ENCODE peak calls at places on chromosomes 12 and 14, in four cellular contexts. One of them, this sample, is unnamed.

GRCh38 chr14:21087294-21088091 is 11.0 kb downstream of the ZNF219 start:
- DNase-seq in WTC11: peak; percentile 34
- DNase-seq in HepG2: no peak
- DNase-seq in K562: no peak
- DNase-seq in this sample: no peak

GRCh38 chr12:95634622-95635621 is 83.6 kb upstream of the USP44 start:
- DNase-seq in K562: no peak
- DNase-seq in WTC11: no peak
- DNase-seq in HepG2: peak; percentile 82
- DNase-seq in this sample: no peak

GRCh38 chr14:65177551-65177950 is 75.2 kb upstream of the MAX start:
- DNase-seq in WTC11: no peak
- DNase-seq in K562: no peak
- DNase-seq in HepG2: no peak
- DNase-seq in this sample: no peak

GRCh38 chr12:30928356-30929264 is 2.1 kb downstream of the TSPAN11 start:
- DNase-seq in K562: no peak
- DNase-seq in HepG2: no peak
- DNase-seq in WTC11: no peak
- DNase-seq in this sample: no peak

GRCh38 chr14:20657216-20658211 is 16.0 kb upstream of the OR6S1 start:
- DNase-seq in WTC11: peak; percentile 90
- DNase-seq in HepG2: peak; percentile 56
- DNase-seq in K562: peak; percentile 54
- DNase-seq in this sample: peak; percentile 76

GRCh38 chr14:69464829-69465228 is 19.7 kb upstream of the PLEKHD1 start:
- DNase-seq in HepG2: no peak
- DNase-seq in WTC11: no peak
- DNase-seq in K562: no peak
- DNase-seq in this sample: no peak

GRCh38 chr12:94336201-94336915 is 123.3 kb downstream of the CEP83 start:
- DNase-seq in HepG2: no peak
- DNase-seq in WTC11: no peak
- DNase-seq in K562: no peak
- DNase-seq in this sample: no peak

GRCh38 chr12:64840949-64841717 is 16.7 kb downstream of the TBC1D30 start:
- DNase-seq in K562: no peak
- DNase-seq in WTC11: no peak
- DNase-seq in HepG2: no peak
- DNase-seq in this sample: no peak

GRCh38 chr12:60421741-60422140 is 825.9 kb downstream of the SLC16A7 start:
- DNase-seq in WTC11: no peak
- DNase-seq in K562: no peak
- DNase-seq in HepG2: no peak
- DNase-seq in this sample: no peak

GRCh38 chr14:104656014-104656714 is 33.3 kb upstream of the INF2 start:
- DNase-seq in WTC11: no peak
- DNase-seq in HepG2: no peak
- DNase-seq in K562: no peak
- DNase-seq in this sample: no peak

GRCh38 chr14:92950773-92951172 is 27.8 kb downstream of the CHGA start:
- DNase-seq in WTC11: no peak
- DNase-seq in HepG2: no peak
- DNase-seq in K562: no peak
- DNase-seq in this sample: no peak

GRCh38 chr12:122571821-122572220 is 44.8 kb downstream of the KNTC1 start:
- DNase-seq in K562: no peak
- DNase-seq in WTC11: no peak
- DNase-seq in HepG2: no peak
- DNase-seq in this sample: no peak

GRCh38 chr12:10939163-10939562 is at the start of gene TAS2R14:
- DNase-seq in HepG2: no peak
- DNase-seq in WTC11: no peak
- DNase-seq in K562: no peak
- DNase-seq in this sample: no peak

GRCh38 chr14:24013654-24014514 is 25.2 kb downstream of the DHRS4L2 start:
- DNase-seq in HepG2: peak; percentile 92
- DNase-seq in WTC11: peak; percentile 28
- DNase-seq in K562: peak; percentile 69
- DNase-seq in this sample: peak; percentile 71

GRCh38 chr12:90905691-90906370 is 49.1 kb downstream of the CCER1 start:
- DNase-seq in WTC11: no peak
- DNase-seq in HepG2: no peak
- DNase-seq in K562: no peak
- DNase-seq in this sample: no peak
- TF ChIP-seq ELF4 in WTC11: no peak
- TF ChIP-seq ELF4 in HepG2: no peak
- TF ChIP-seq ELF4 in K562: no peak
- TF ChIP-seq ELF4 in this sample: no peak

GRCh38 chr12:120783197-120783596 is 57.6 kb downstream of the ACADS start:
- DNase-seq in K562: no peak
- DNase-seq in HepG2: peak; percentile 29
- DNase-seq in WTC11: no peak
- DNase-seq in this sample: no peak
- TF ChIP-seq ELF4 in K562: no peak
- TF ChIP-seq ELF4 in HepG2: no peak
- TF ChIP-seq ELF4 in WTC11: no peak
- TF ChIP-seq ELF4 in this sample: no peak

GRCh38 chr14:51544426-51544825 is 107.3 kb upstream of the FRMD6 start:
- DNase-seq in WTC11: no peak
- DNase-seq in K562: no peak
- DNase-seq in HepG2: no peak
- DNase-seq in this sample: no peak

GRCh38 chr14:51546099-51546498 is 105.6 kb upstream of the FRMD6 start:
- DNase-seq in K562: no peak
- DNase-seq in WTC11: no peak
- DNase-seq in HepG2: no peak
- DNase-seq in this sample: no peak

GRCh38 chr14:51544901-51545300 is 106.8 kb upstream of the FRMD6 start:
- DNase-seq in WTC11: no peak
- DNase-seq in HepG2: no peak
- DNase-seq in K562: no peak
- DNase-seq in this sample: no peak

GRCh38 chr14:51546603-51547258 is 105.0 kb upstream of the FRMD6 start:
- DNase-seq in HepG2: no peak
- DNase-seq in WTC11: no peak
- DNase-seq in K562: no peak
- DNase-seq in this sample: peak; percentile 42

GRCh38 chr14:51545396-51545795 is 106.3 kb upstream of the FRMD6 start:
- DNase-seq in K562: no peak
- DNase-seq in HepG2: no peak
- DNase-seq in WTC11: no peak
- DNase-seq in this sample: no peak
- TF ChIP-seq ELF4 in K562: no peak
- TF ChIP-seq ELF4 in HepG2: no peak
- TF ChIP-seq ELF4 in WTC11: no peak
- TF ChIP-seq ELF4 in this sample: no peak

DNA sequence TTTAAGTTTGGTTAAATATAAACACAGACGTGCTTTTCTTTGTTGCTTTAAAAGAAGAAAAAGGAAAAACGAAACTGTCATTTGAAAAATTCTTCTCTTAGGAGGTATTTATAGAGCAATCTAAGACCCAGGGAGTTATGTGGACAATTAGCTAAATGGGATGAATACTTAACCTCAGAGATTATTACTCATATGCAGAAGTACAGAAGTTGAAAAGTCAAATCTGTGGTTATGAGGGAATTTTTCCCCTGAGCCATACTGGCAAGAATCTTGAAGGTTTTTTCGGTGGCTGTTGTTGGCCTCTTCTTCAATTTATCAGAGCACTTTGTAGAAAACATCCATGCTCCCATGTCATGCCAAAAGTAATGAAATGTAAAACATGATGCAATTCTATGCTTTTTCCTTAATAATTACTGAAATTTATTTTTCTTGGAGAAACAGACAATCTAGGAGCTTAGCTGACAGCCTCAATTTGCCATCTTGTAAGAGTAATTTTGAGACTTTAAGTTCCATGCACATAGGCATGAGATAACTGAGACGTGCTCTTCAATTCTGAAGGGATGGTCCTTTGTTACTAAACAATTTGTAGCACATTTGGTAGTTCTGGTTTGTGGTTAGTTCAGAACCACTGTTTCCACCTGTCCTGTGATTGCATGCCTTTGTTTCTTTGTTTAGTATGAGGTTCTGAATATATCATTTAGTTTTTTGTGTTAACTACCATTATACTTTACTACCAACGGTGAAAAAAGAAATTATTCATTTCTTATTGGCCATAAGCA is 126.6 kb downstream of the BCAT1 start:
- DNase-seq in HepG2: no peak
- DNase-seq in K562: no peak
- DNase-seq in WTC11: no peak
- DNase-seq in this sample: no peak
- TF ChIP-seq ELF4 in HepG2: no peak
- TF ChIP-seq ELF4 in K562: no peak
- TF ChIP-seq ELF4 in WTC11: no peak
- TF ChIP-seq ELF4 in this sample: no peak

DNA sequence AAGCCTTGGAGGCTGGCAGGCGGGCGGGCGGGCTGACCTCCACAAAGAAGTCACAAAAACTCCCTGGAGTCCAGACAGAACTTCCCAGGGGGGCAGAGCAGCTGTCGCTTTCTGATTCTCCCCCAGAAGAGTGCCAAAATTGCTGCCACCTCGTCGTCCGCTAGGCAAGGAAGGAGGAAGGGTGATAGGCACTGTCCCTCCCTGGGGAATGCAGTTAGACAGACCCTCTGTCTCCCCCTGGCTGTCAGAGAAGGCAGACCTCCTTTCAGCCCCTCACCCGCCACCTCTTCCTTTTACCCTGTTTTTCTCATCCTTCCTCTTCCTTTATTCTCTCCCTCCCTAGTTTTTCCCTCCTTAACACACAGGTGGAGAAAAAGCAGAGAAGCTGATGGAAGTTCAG is 18.7 kb downstream of the GRIN2B start:
- DNase-seq in HepG2: peak; percentile 5
- DNase-seq in K562: peak; percentile 19
- DNase-seq in WTC11: peak; percentile 58
- DNase-seq in this sample: peak; percentile 27
- TF ChIP-seq ELF4 in HepG2: no peak
- TF ChIP-seq ELF4 in K562: no peak
- TF ChIP-seq ELF4 in WTC11: no peak
- TF ChIP-seq ELF4 in this sample: no peak

GRCh38 chr12:87995581-87996178 is 33.5 kb downstream of the C12orf50 start:
- DNase-seq in WTC11: peak; percentile 70
- DNase-seq in K562: peak; percentile 70
- DNase-seq in HepG2: peak; percentile 46
- DNase-seq in this sample: peak; percentile 63
- TF ChIP-seq ELF4 in WTC11: no peak
- TF ChIP-seq ELF4 in K562: no peak
- TF ChIP-seq ELF4 in HepG2: no peak
- TF ChIP-seq ELF4 in this sample: no peak

GRCh38 chr14:70640938-70641547 is 673 bp upstream of the TTC9 start:
- DNase-seq in K562: no peak
- DNase-seq in WTC11: no peak
- DNase-seq in HepG2: no peak
- DNase-seq in this sample: peak; percentile 30
- TF ChIP-seq ELF4 in K562: no peak
- TF ChIP-seq ELF4 in WTC11: no peak
- TF ChIP-seq ELF4 in HepG2: no peak
- TF ChIP-seq ELF4 in this sample: no peak